ENCODE peak calls at places on chromosome 12, in eight cellular contexts. One of them, this sample, is unnamed.

GRCh38 chr12:94235894-94236293 is 87.5 kb downstream of the PLXNC1 start:
- DNase-seq in A549: no peak
- DNase-seq in H1: no peak
- DNase-seq in K562: no peak
- DNase-seq in endothelial cell of umbilical vein: no peak
- DNase-seq in HepG2: no peak
- DNase-seq in HCT116: no peak
- DNase-seq in GM12878: no peak
- DNase-seq in this sample: no peak

GRCh38 chr12:6450869-6451347 is 934 bp upstream of the TAPBPL start:
- DNase-seq in HepG2: no peak
- DNase-seq in endothelial cell of umbilical vein: no peak
- DNase-seq in HCT116: no peak
- DNase-seq in K562: no peak
- DNase-seq in H1: no peak
- DNase-seq in A549: no peak
- DNase-seq in GM12878: no peak
- DNase-seq in this sample: no peak

GRCh38 chr12:62848418-62848817 is 86.5 kb downstream of the PPM1H start:
- DNase-seq in HepG2: no peak
- DNase-seq in endothelial cell of umbilical vein: no peak
- DNase-seq in K562: no peak
- DNase-seq in H1: no peak
- DNase-seq in HCT116: peak
- DNase-seq in GM12878: peak
- DNase-seq in A549: peak
- DNase-seq in this sample: no peak

GRCh38 chr12:94730846-94731245 is 80.5 kb upstream of the TMCC3 start:
- DNase-seq in GM12878: no peak
- DNase-seq in HCT116: no peak
- DNase-seq in endothelial cell of umbilical vein: no peak
- DNase-seq in H1: no peak
- DNase-seq in HepG2: no peak
- DNase-seq in A549: no peak
- DNase-seq in K562: no peak
- DNase-seq in this sample: peak

GRCh38 chr12:56241424-56242205 is 11.8 kb downstream of the SLC39A5 start:
- DNase-seq in K562: no peak
- DNase-seq in HepG2: no peak
- DNase-seq in H1: no peak
- DNase-seq in GM12878: no peak
- DNase-seq in A549: no peak
- DNase-seq in HCT116: no peak
- DNase-seq in endothelial cell of umbilical vein: no peak
- DNase-seq in this sample: no peak

GRCh38 chr12:59431266-59431665 is 164.6 kb upstream of the SLC16A7 start:
- DNase-seq in H1: no peak
- DNase-seq in HCT116: no peak
- DNase-seq in HepG2: no peak
- DNase-seq in endothelial cell of umbilical vein: peak
- DNase-seq in K562: no peak
- DNase-seq in A549: no peak
- DNase-seq in GM12878: no peak
- DNase-seq in this sample: peak

GRCh38 chr12:130009961-130010360 is 106.1 kb upstream of the TMEM132D start:
- DNase-seq in H1: no peak
- DNase-seq in K562: no peak
- DNase-seq in A549: no peak
- DNase-seq in HCT116: no peak
- DNase-seq in GM12878: no peak
- DNase-seq in HepG2: no peak
- DNase-seq in endothelial cell of umbilical vein: no peak
- DNase-seq in this sample: no peak

GRCh38 chr12:76003263-76003640 is 28.3 kb downstream of the PHLDA1 start:
- DNase-seq in HepG2: no peak
- DNase-seq in HCT116: no peak
- DNase-seq in GM12878: no peak
- DNase-seq in endothelial cell of umbilical vein: peak
- DNase-seq in A549: no peak
- DNase-seq in K562: no peak
- DNase-seq in H1: no peak
- DNase-seq in this sample: no peak

GRCh38 chr12:83827860-83828259 is 1084.7 kb downstream of the SLC6A15 start:
- DNase-seq in A549: peak
- DNase-seq in endothelial cell of umbilical vein: no peak
- DNase-seq in GM12878: no peak
- DNase-seq in HepG2: no peak
- DNase-seq in H1: peak
- DNase-seq in HCT116: no peak
- DNase-seq in K562: no peak
- DNase-seq in this sample: peak

GRCh38 chr12:96193725-96194571 is at the start of gene ELK3:
- DNase-seq in H1: peak
- DNase-seq in GM12878: no peak
- DNase-seq in HCT116: no peak
- DNase-seq in A549: peak
- DNase-seq in HepG2: peak
- DNase-seq in endothelial cell of umbilical vein: peak
- DNase-seq in K562: peak
- DNase-seq in this sample: peak

GRCh38 chr12:115294443-115295133 is 610.6 kb upstream of the TBX3 start:
- DNase-seq in A549: peak
- DNase-seq in H1: no peak
- DNase-seq in HepG2: no peak
- DNase-seq in GM12878: no peak
- DNase-seq in K562: no peak
- DNase-seq in HCT116: no peak
- DNase-seq in endothelial cell of umbilical vein: no peak
- DNase-seq in this sample: no peak

GRCh38 chr12:67014642-67015041 is 254.5 kb upstream of the CAND1 start:
- DNase-seq in K562: no peak
- DNase-seq in HCT116: no peak
- DNase-seq in GM12878: no peak
- DNase-seq in endothelial cell of umbilical vein: no peak
- DNase-seq in A549: no peak
- DNase-seq in H1: no peak
- DNase-seq in HepG2: no peak
- DNase-seq in this sample: no peak

GRCh38 chr12:120183211-120183631 is 11.3 kb downstream of the GCN1 start:
- DNase-seq in H1: no peak
- DNase-seq in HCT116: no peak
- DNase-seq in HepG2: no peak
- DNase-seq in GM12878: no peak
- DNase-seq in A549: no peak
- DNase-seq in K562: no peak
- DNase-seq in endothelial cell of umbilical vein: no peak
- DNase-seq in this sample: no peak

GRCh38 chr12:75724913-75725312 is 213.5 kb upstream of the KRR1 start:
- DNase-seq in H1: no peak
- DNase-seq in A549: peak
- DNase-seq in HCT116: peak
- DNase-seq in HepG2: peak
- DNase-seq in K562: peak
- DNase-seq in endothelial cell of umbilical vein: peak
- DNase-seq in GM12878: no peak
- DNase-seq in this sample: no peak

GRCh38 chr12:88036368-88036965 is 7.3 kb upstream of the C12orf50 start:
- DNase-seq in K562: peak
- DNase-seq in A549: no peak
- DNase-seq in GM12878: no peak
- DNase-seq in endothelial cell of umbilical vein: peak
- DNase-seq in H1: no peak
- DNase-seq in HepG2: no peak
- DNase-seq in HCT116: no peak
- DNase-seq in this sample: peak

GRCh38 chr12:56237552-56237951 is 7.7 kb downstream of the SLC39A5 start:
- DNase-seq in HCT116: no peak
- DNase-seq in endothelial cell of umbilical vein: no peak
- DNase-seq in H1: no peak
- DNase-seq in A549: no peak
- DNase-seq in GM12878: no peak
- DNase-seq in K562: no peak
- DNase-seq in HepG2: no peak
- DNase-seq in this sample: no peak

GRCh38 chr12:26750531-26751171 is 82.3 kb downstream of the ITPR2 start:
- DNase-seq in HepG2: no peak
- DNase-seq in K562: no peak
- DNase-seq in HCT116: no peak
- DNase-seq in GM12878: no peak
- DNase-seq in H1: no peak
- DNase-seq in endothelial cell of umbilical vein: peak
- DNase-seq in A549: no peak
- DNase-seq in this sample: no peak

GRCh38 chr12:106681210-106681609 is 93.3 kb upstream of the RIC8B start:
- DNase-seq in GM12878: no peak
- DNase-seq in A549: no peak
- DNase-seq in HCT116: no peak
- DNase-seq in HepG2: no peak
- DNase-seq in H1: peak
- DNase-seq in K562: no peak
- DNase-seq in endothelial cell of umbilical vein: no peak
- DNase-seq in this sample: no peak

GRCh38 chr12:106685381-106685780 is 89.1 kb upstream of the RIC8B start:
- DNase-seq in HCT116: no peak
- DNase-seq in K562: no peak
- DNase-seq in A549: no peak
- DNase-seq in GM12878: no peak
- DNase-seq in HepG2: no peak
- DNase-seq in endothelial cell of umbilical vein: no peak
- DNase-seq in H1: no peak
- DNase-seq in this sample: no peak

GRCh38 chr12:106682594-106683234 is 91.8 kb upstream of the RIC8B start:
- DNase-seq in H1: peak
- DNase-seq in HepG2: peak
- DNase-seq in A549: peak
- DNase-seq in GM12878: no peak
- DNase-seq in endothelial cell of umbilical vein: peak
- DNase-seq in K562: peak
- DNase-seq in HCT116: peak
- DNase-seq in this sample: peak

GRCh38 chr12:106687652-106688051 is 86.8 kb upstream of the RIC8B start:
- DNase-seq in GM12878: no peak
- DNase-seq in K562: no peak
- DNase-seq in HepG2: no peak
- DNase-seq in H1: no peak
- DNase-seq in endothelial cell of umbilical vein: no peak
- DNase-seq in HCT116: no peak
- DNase-seq in A549: no peak
- DNase-seq in this sample: no peak

DNA sequence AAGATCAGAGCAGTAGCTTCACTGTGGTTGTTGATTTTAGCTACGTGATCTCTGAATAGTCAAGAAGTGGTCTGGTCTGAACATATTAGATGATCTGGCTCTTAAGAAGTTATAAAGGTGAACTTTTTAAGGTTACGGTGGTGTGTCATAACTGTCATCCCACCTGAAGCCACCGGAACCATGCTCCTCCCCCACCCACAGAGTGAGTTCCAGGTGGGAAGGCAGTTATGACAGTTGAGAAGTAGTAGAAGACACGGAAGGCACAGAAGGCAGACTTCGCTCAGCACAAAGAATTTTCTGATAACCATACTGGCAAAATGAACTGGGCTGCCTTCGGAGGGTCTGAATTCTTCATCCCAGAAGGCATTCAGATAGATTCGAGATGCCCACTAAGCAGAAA is 90.0 kb upstream of the RIC8B start:
- DNase-seq in HepG2: no peak
- DNase-seq in A549: no peak
- DNase-seq in GM12878: no peak
- DNase-seq in H1: peak
- DNase-seq in K562: no peak
- DNase-seq in HCT116: no peak
- DNase-seq in endothelial cell of umbilical vein: no peak
- DNase-seq in this sample: no peak
- TF ChIP-seq MAX in HepG2: no peak
- TF ChIP-seq MAX in A549: no peak
- TF ChIP-seq MAX in GM12878: no peak
- TF ChIP-seq MAX in H1: no peak
- TF ChIP-seq MAX in K562: no peak
- TF ChIP-seq MAX in HCT116: no peak
- TF ChIP-seq MAX in endothelial cell of umbilical vein: no peak
- TF ChIP-seq MAX in this sample: no peak

GRCh38 chr12:52636592-52637258 is 15.3 kb downstream of the KRT2 start:
- DNase-seq in H1: peak
- DNase-seq in endothelial cell of umbilical vein: no peak
- DNase-seq in A549: no peak
- DNase-seq in HepG2: no peak
- DNase-seq in HCT116: no peak
- DNase-seq in K562: peak
- DNase-seq in GM12878: no peak
- DNase-seq in this sample: no peak

GRCh38 chr12:52634266-52635056 is 16.1 kb upstream of the KRT73 start:
- DNase-seq in A549: no peak
- DNase-seq in H1: peak
- DNase-seq in HepG2: no peak
- DNase-seq in K562: no peak
- DNase-seq in endothelial cell of umbilical vein: no peak
- DNase-seq in GM12878: no peak
- DNase-seq in HCT116: no peak
- DNase-seq in this sample: no peak

GRCh38 chr12:52636189-52636588 is 15.8 kb downstream of the KRT2 start:
- DNase-seq in H1: peak
- DNase-seq in A549: no peak
- DNase-seq in HepG2: no peak
- DNase-seq in K562: no peak
- DNase-seq in endothelial cell of umbilical vein: no peak
- DNase-seq in HCT116: no peak
- DNase-seq in GM12878: no peak
- DNase-seq in this sample: no peak

GRCh38 chr12:52633383-52633782 is 15.0 kb upstream of the KRT73 start:
- DNase-seq in HCT116: no peak
- DNase-seq in A549: no peak
- DNase-seq in GM12878: no peak
- DNase-seq in endothelial cell of umbilical vein: no peak
- DNase-seq in HepG2: no peak
- DNase-seq in H1: peak
- DNase-seq in K562: no peak
- DNase-seq in this sample: peak

GRCh38 chr12:52637299-52637698 is 14.7 kb downstream of the KRT2 start:
- DNase-seq in A549: no peak
- DNase-seq in K562: no peak
- DNase-seq in HCT116: no peak
- DNase-seq in HepG2: no peak
- DNase-seq in endothelial cell of umbilical vein: no peak
- DNase-seq in GM12878: no peak
- DNase-seq in H1: peak
- DNase-seq in this sample: no peak
- TF ChIP-seq POLR2A in A549: no peak
- TF ChIP-seq POLR2A in K562: no peak
- TF ChIP-seq POLR2A in HCT116: no peak
- TF ChIP-seq POLR2A in HepG2: no peak
- TF ChIP-seq POLR2A in endothelial cell of umbilical vein: no peak
- TF ChIP-seq POLR2A in GM12878: no peak
- TF ChIP-seq POLR2A in H1: no peak
- TF ChIP-seq POLR2A in this sample: no peak

GRCh38 chr12:54051081-54051912 is 2.3 kb upstream of the HOXC4 start:
- DNase-seq in GM12878: no peak
- DNase-seq in A549: no peak
- DNase-seq in HepG2: no peak
- DNase-seq in K562: no peak
- DNase-seq in HCT116: no peak
- DNase-seq in H1: no peak
- DNase-seq in endothelial cell of umbilical vein: no peak
- DNase-seq in this sample: peak
- H3K4me3 ChIP-seq in GM12878: no peak
- H3K4me3 ChIP-seq in A549: no peak
- H3K4me3 ChIP-seq in HepG2: no peak
- H3K4me3 ChIP-seq in K562: no peak
- H3K4me3 ChIP-seq in HCT116: no peak
- H3K4me3 ChIP-seq in H1: no peak
- H3K4me3 ChIP-seq in endothelial cell of umbilical vein: no peak
- H3K4me3 ChIP-seq in this sample: no peak

GRCh38 chr12:1351926-1352325 is 242.5 kb downstream of the FBXL14 start:
- DNase-seq in H1: no peak
- DNase-seq in HCT116: no peak
- DNase-seq in K562: no peak
- DNase-seq in GM12878: no peak
- DNase-seq in A549: no peak
- DNase-seq in endothelial cell of umbilical vein: no peak
- DNase-seq in HepG2: no peak
- DNase-seq in this sample: no peak
- TF ChIP-seq MAX in H1: no peak
- TF ChIP-seq MAX in HCT116: no peak
- TF ChIP-seq MAX in K562: no peak
- TF ChIP-seq MAX in GM12878: no peak
- TF ChIP-seq MAX in A549: no peak
- TF ChIP-seq MAX in endothelial cell of umbilical vein: no peak
- TF ChIP-seq MAX in HepG2: no peak
- TF ChIP-seq MAX in this sample: no peak